ENCODE peak calls at places on chromosomes 11 and 22, in six cellular contexts. D is lung, H is thoracic aorta, S is cardiac fibroblast, N is nephron progenitor cell, Y is endodermal cell. G is an unnamed sample.

GRCh38 chr11:105372214-105372613 is 232.6 kb upstream of the CARD18 start:
- DNase-seq in N (no peak), H (no peak), D (no peak), S (no peak), Y (no peak), G (no peak)

GRCh38 chr11:134292661-134293060 is 16.5 kb downstream of the GLB1L3 start:
- DNase-seq in D (no peak), N (no peak), S (no peak), Y (no peak), H (no peak), G (no peak)

GRCh38 chr11:102494216-102494615 is 36.3 kb downstream of the MMP7 start:
- DNase-seq in N (no peak), H (no peak), D (no peak), S (peak), Y (no peak), G (peak)

GRCh38 chr22:38029370-38029769 is 27.8 kb upstream of the PICK1 start:
- DNase-seq in N (no peak), H (no peak), Y (no peak), S (no peak), D (no peak), G (no peak)

GRCh38 chr22:48079505-48080295 is 1317.2 kb downstream of the TBC1D22A start:
- DNase-seq in H (no peak), D (no peak), S (no peak), N (no peak), Y (no peak), G (no peak)

GRCh38 chr11:76623171-76623883 is 47.2 kb downstream of the LRRC32 start:
- DNase-seq in D (no peak), N (no peak), H (no peak), Y (peak), S (peak), G (peak)

GRCh38 chr11:47714554-47715081 is 551 bp downstream of the AGBL2 start:
- DNase-seq in D (peak), N (no peak), Y (peak), H (no peak), S (peak), G (no peak)

GRCh38 chr11:120326845-120327281 is 1.8 kb downstream of the TLCD5 start:
- DNase-seq in S (peak), D (no peak), Y (no peak), N (no peak), H (no peak), G (no peak)

GRCh38 chr11:13141731-13142724 is 132.9 kb downstream of the RASSF10 start:
- DNase-seq in H (no peak), D (no peak), N (no peak), S (no peak), Y (no peak), G (no peak)

GRCh38 chr22:45878051-45878764 is 98.8 kb downstream of the WNT7B start:
- DNase-seq in S (no peak), N (peak), D (no peak), H (no peak), Y (peak), G (no peak)

GRCh38 chr22:27768027-27768640 is 33.4 kb downstream of the MN1 start:
- DNase-seq in N (no peak), Y (no peak), S (no peak), H (no peak), D (no peak), G (no peak)

GRCh38 chr22:23207786-23208325 is 27.5 kb downstream of the BCR start:
- DNase-seq in N (no peak), S (no peak), D (no peak), H (no peak), Y (no peak), G (no peak)

GRCh38 chr11:42524534-42525227 is 787.1 kb upstream of the API5 start:
- DNase-seq in N (peak), S (peak), D (peak), H (no peak), Y (peak), G (peak)

GRCh38 chr11:18540207-18541009 is 13.7 kb upstream of the TSG101 start:
- DNase-seq in Y (no peak), S (peak), D (no peak), H (no peak), N (no peak), G (peak)

GRCh38 chr11:32172771-32173170 is 81.9 kb downstream of the RCN1 start:
- DNase-seq in D (no peak), S (peak), Y (peak), N (peak), H (no peak), G (peak)

GRCh38 chr11:1604711-1605110 is 3.6 kb downstream of the KRTAP5-3 start:
- DNase-seq in N (no peak), H (no peak), S (no peak), D (no peak), Y (no peak), G (no peak)

GRCh38 chr11:38153985-38154384 is 1555.9 kb upstream of the RAG2 start:
- DNase-seq in H (no peak), D (no peak), N (no peak), Y (no peak), S (no peak), G (no peak)

GRCh38 chr11:67389477-67389876 is 2.3 kb upstream of the RAD9A start:
- DNase-seq in N (peak), D (no peak), H (no peak), S (no peak), Y (peak), G (no peak)

GRCh38 chr11:106914409-106914808 is 103.9 kb downstream of the GUCY1A2 start:
- DNase-seq in Y (no peak), D (no peak), N (no peak), S (no peak), H (no peak), G (no peak)

GRCh38 chr11:110968348-110969062 is 256.3 kb upstream of the ARHGAP20 start:
- DNase-seq in N (no peak), S (peak), D (no peak), Y (no peak), H (no peak), G (no peak)

GRCh38 chr11:113675003-113675471 is 31.1 kb downstream of the TMPRSS5 start:
- DNase-seq in D (no peak), Y (peak), N (no peak), H (no peak), S (peak), G (peak)

GRCh38 chr11:36513965-36514364 is 3.9 kb upstream of the TRAF6 start:
- DNase-seq in Y (no peak), D (no peak), S (no peak), N (no peak), H (no peak), G (no peak)

GRCh38 chr22:44214187-44214586 is 33.5 kb downstream of the PARVG start:
- DNase-seq in D (no peak), Y (peak), H (no peak), S (no peak), N (no peak), G (no peak)

GRCh38 chr11:115637842-115638241 is 133.6 kb upstream of the CADM1 start:
- DNase-seq in Y (no peak), S (no peak), N (no peak), D (no peak), H (no peak), G (no peak)

GRCh38 chr22:40176921-40177737 is 596 bp upstream of the TNRC6B start:
- DNase-seq in D (no peak), Y (peak), N (peak), S (peak), H (no peak), G (peak)

GRCh38 chr11:65454696-65455456 is 32.3 kb downstream of the NEAT1 start:
- DNase-seq in S (peak), H (peak), N (peak), Y (peak), D (peak), G (peak)
- TF ChIP-seq CTCF in S (no peak), H (no peak), N (no peak), Y (no peak), D (no peak), G (no peak)

DNA sequence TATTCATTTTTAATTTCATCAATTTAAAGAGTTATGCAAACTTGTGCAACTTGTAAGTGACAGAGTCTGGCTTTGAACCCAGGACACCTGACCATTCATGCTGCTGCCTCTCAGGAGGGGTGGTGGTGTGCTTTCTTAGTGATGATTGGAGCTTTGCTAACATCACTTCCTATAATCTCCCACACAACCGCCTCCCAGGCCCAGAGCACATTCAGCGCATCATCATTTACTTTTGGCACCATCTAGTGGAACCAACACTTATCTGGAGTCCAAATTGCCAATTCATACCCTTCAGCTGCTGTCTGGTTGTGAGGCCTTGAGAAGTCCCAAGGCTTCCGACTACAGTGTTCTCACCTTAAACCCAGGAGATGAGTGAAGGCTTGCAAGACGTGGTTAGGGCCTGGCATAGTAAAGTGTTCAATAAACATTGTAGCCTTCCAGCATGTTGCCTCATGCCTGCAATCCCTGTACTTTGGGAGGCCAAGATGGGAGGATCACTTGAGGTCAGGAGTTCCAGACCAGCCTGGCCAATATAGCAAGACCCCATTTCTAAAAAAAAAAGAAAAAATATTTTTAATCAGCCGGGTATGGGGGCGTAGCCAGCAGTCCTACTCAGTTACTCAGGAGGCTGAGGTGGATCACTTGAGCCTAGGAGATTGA is 1.1 kb upstream of the TTLL1 start:
- DNase-seq in S (peak), N (no peak), Y (no peak), H (peak), D (peak), G (peak)
- TF ChIP-seq CTCF in S (peak), N (no peak), Y (no peak), H (no peak), D (no peak), G (peak)

GRCh38 chr22:17770180-17771077 is 3.8 kb downstream of the BID start:
- DNase-seq in H (no peak), N (no peak), S (no peak), D (no peak), Y (peak), G (no peak)

GRCh38 chr22:17772963-17773605 is 1.2 kb downstream of the BID start:
- DNase-seq in N (no peak), D (no peak), H (no peak), Y (peak), S (peak), G (peak)

GRCh38 chr22:17773606-17774205 is 563 bp downstream of the BID start:
- DNase-seq in D (no peak), H (no peak), N (peak), Y (peak), S (peak), G (no peak)

GRCh38 chr22:17774206-17774927 is at the start of gene BID:
- DNase-seq in N (peak), D (no peak), Y (peak), H (no peak), S (no peak), G (no peak)

DNA sequence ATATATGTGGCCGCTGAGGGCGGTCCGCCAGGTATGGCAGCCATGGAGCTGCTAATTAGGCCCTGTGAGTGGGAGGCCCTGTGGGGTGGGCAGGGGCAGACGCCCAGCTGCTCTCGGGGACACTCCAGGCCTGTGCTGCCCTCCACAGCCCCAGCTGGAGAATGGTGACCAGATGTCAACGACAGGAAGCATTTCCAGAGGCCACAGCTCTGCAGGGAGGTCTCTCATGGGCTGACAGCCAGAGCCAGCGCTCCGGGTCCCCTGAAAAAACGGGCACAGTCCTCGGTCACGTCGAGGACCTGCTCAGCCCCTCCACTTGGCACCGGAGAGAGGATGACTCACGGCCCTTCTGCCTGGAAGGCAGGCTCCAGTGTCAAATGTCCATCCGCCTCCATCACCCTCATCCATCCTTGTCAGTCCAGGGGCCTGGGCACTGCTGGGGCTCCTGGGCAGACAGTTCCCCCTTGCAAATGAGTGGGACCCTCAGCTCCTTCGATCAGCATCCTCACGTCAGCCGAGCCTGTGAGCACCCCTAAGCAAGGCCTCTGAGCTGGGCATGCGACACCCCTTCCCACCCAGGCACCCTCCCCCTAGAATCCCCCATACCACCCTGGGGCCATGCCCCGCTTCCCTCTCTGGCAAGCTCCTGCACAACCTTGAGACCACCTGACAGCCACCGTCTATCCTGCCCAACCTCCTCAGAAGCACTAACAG is 1.9 kb downstream of the BID start:
- DNase-seq in H (no peak), Y (no peak), D (no peak), S (no peak), N (peak), G (no peak)
- TF ChIP-seq CTCF in H (no peak), Y (no peak), D (no peak), S (no peak), N (no peak), G (no peak)

GRCh38 chr11:125022551-125022950 is 40.6 kb upstream of the SLC37A2 start:
- DNase-seq in D (no peak), Y (no peak), H (no peak), S (peak), N (no peak), G (no peak)
- TF ChIP-seq CTCF in D (no peak), Y (no peak), H (no peak), S (no peak), N (no peak), G (no peak)

DNA sequence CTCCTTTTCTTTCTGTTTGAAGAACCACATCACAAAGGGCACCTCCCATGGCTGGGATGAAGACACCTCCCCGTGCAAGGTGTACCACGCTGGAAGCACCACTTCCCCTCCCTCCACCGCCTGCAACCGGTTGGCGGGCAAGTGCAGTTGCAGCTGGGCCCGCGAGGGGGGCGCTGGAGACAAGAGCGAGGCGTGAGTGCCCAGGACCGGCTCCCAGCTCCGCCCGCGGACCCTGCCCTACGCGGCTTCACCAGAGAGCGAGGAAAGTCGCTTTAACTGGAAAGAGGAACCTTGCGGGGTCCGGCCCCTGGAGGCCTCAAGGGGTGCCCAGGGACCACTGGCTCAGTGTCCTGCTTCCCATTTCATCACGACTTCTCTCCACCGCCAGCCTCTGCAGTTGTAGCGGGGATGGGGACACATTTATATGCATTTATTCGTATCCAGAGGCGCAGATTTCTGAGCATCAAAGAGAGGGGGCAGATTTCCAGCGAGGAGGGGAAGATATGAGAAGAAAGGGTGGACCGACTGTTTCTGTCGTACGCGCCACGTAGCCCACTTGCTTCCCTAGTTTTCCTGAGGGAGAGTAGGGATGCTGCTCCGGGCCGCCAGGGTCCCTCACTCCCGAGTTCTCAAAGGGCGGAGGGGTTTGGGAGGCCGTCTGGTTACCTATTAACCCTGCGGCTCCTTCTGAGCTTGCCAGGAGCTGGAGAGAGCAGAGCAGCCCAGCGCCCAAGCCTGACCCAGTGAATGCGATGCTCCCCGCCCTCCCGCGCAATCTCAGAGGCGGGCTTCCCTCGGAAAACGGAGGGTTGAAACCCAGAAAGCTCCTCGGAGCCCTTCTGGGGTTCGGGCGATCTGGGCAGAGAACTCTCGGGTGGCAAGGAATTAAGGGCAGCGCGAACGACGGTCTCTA is 3.5 kb downstream of the ESAM start:
- DNase-seq in H (no peak), Y (peak), N (peak), D (peak), S (peak), G (peak)
- TF ChIP-seq CTCF in H (peak), Y (peak), N (peak), D (peak), S (peak), G (peak)

DNA sequence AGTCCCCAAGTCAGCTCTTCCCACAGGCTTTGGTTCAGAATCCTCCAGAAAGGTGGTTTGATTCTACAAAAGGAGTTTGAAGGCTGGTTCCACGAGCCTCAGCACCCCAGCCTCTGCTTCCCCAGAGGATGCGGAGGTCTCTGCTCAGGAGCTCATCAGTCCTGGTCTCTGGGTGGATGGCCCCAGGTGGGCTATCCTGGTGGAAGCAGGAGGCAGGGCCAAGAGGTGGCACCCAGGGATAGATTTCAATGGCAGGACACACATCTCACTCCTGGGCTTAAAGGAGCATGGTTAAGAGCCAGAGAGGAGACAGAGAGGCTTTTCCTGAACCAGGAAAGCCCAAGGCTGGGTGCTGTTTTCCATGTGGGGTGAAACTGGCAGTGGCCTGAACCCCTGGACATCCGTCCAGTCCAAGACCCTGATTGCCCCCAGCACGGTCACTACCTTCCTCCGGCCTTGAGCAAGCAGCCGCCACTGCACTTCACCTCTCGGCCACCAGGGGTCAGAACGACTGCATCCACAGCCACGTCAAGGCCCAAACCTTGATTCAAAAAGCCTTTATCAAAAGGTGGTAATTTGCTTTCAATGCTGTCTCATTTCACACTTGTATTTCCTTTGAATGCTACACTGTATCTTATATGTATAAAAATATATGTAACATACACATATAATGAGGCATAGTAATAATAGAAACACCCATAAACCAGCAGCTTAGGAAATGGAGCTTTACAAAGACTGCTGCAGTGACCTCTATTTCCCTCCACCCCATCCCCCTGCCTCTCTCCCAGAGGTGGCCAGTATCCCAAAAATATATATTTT is 19.3 kb upstream of the FXYD2 start:
- DNase-seq in S (peak), D (peak), Y (peak), H (peak), N (peak), G (peak)
- TF ChIP-seq CTCF in S (peak), D (peak), Y (peak), H (peak), N (peak), G (peak)

GRCh38 chr22:33018232-33018864 is 39.8 kb downstream of the SYN3 start:
- DNase-seq in H (no peak), D (peak), Y (peak), S (peak), N (peak), G (peak)

GRCh38 chr22:33013531-33014162 is 44.5 kb downstream of the SYN3 start:
- DNase-seq in H (no peak), S (no peak), D (no peak), N (no peak), Y (peak), G (no peak)

GRCh38 chr22:33014621-33015020 is 43.6 kb downstream of the SYN3 start:
- DNase-seq in Y (peak), D (no peak), H (no peak), N (no peak), S (no peak), G (no peak)

GRCh38 chr22:33007485-33007884 is 50.7 kb downstream of the SYN3 start:
- DNase-seq in D (no peak), N (no peak), Y (no peak), H (no peak), S (no peak), G (no peak)

DNA sequence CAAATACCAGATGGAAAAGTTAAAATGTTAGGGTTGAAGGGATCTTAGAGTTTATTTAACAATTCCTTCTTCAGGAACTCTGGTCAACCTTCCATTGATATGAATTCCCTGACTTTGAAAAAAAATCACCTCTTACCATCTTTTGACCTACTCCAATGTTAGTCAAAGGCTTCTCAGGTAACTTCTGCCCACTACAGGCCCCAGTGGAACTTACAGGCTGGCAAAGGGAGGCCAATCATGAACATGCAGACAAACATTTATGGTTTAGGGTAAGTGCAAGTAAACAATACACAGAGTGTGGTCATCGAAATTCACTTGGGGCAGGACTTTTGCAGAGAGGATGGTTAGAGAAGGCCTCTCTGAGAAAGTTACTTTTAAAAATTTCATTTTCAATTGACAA is 45.1 kb downstream of the SYN3 start:
- DNase-seq in S (no peak), D (no peak), Y (peak), N (no peak), H (no peak), G (no peak)
- TF ChIP-seq CTCF in S (no peak), D (no peak), Y (peak), N (no peak), H (no peak), G (peak)

GRCh38 chr11:64857485-64857884 is 13.0 kb upstream of the CDC42BPG start:
- DNase-seq in S (no peak), Y (no peak), N (no peak), H (no peak), D (no peak), G (no peak)
- TF ChIP-seq CTCF in S (no peak), Y (no peak), N (no peak), H (no peak), D (no peak), G (no peak)